ENCODE peak calls at places on chromosome 3, in six cellular contexts. K, A, W, P, M and H are unnamed samples.
A peak's percentile ranks its signal among the peaks of the same experiment; 100 is the strongest.

GRCh38 chr3:123449986-123450474 is 1.1 kb upstream of the ADCY5 start:
- DNase-seq in A (no peak), M (no peak), K (no peak), W (no peak), P (peak; percentile 53), H (no peak)

GRCh38 chr3:73727117-73727802 is 102.5 kb upstream of the PDZRN3 start:
- DNase-seq in W (peak; percentile 43), A (no peak), K (no peak), M (no peak), P (peak; percentile 70), H (no peak)

GRCh38 chr3:67453628-67454027 is 200.8 kb downstream of the SUCLG2 start:
- DNase-seq in W (no peak), A (no peak), M (no peak), K (no peak), P (no peak), H (no peak)

GRCh38 chr3:46858996-46859710 is 4.1 kb downstream of the MYL3 start:
- DNase-seq in A (peak; percentile 44), K (no peak), W (peak; percentile 17), M (peak; percentile 26), P (peak; percentile 9), H (no peak)

GRCh38 chr3:36911990-36912804 is 32.7 kb downstream of the TRANK1 start:
- DNase-seq in M (no peak), W (no peak), A (no peak), K (peak; percentile 80), P (no peak), H (peak; percentile 56)

GRCh38 chr3:141250342-141250741 is 18.7 kb downstream of the PXYLP1 start:
- DNase-seq in M (no peak), A (no peak), W (no peak), P (no peak), K (no peak), H (no peak)

GRCh38 chr3:172294238-172294806 is 153.9 kb downstream of the GHSR start:
- DNase-seq in W (no peak), A (no peak), P (no peak), K (no peak), M (no peak), H (no peak)

GRCh38 chr3:129593595-129594339 is 12.7 kb downstream of the PLXND1 start:
- DNase-seq in P (no peak), M (no peak), W (no peak), A (no peak), K (no peak), H (peak; percentile 64)

GRCh38 chr3:32062950-32063582 is 43.4 kb upstream of the GPD1L start:
- DNase-seq in K (no peak), A (no peak), W (no peak), M (no peak), P (no peak), H (no peak)

GRCh38 chr3:168517514-168518071 is 421.9 kb upstream of the GOLIM4 start:
- DNase-seq in W (no peak), A (no peak), P (no peak), M (no peak), K (no peak), H (no peak)

GRCh38 chr3:157130138-157130880 is 29.6 kb downstream of the CCNL1 start:
- DNase-seq in K (peak; percentile 86), M (peak; percentile 92), A (peak; percentile 81), W (peak; percentile 63), P (peak; percentile 59), H (peak; percentile 81)

GRCh38 chr3:14822875-14823807 is 4.4 kb downstream of the FGD5 start:
- DNase-seq in K (no peak), M (no peak), W (no peak), A (no peak), P (no peak), H (no peak)

GRCh38 chr3:85259748-85260147 is 301.0 kb downstream of the CADM2 start:
- DNase-seq in W (no peak), M (no peak), A (no peak), P (no peak), K (no peak), H (no peak)

GRCh38 chr3:154931484-154931883 is 148.6 kb upstream of the MME start:
- DNase-seq in W (no peak), K (no peak), P (no peak), M (no peak), A (no peak), H (no peak)

GRCh38 chr3:188491276-188491687 is 337.3 kb downstream of the LPP start:
- DNase-seq in P (no peak), K (no peak), W (no peak), M (no peak), A (no peak), H (no peak)

GRCh38 chr3:194137314-194138097 is 1.6 kb downstream of the HES1 start:
- DNase-seq in P (peak; percentile 67), W (peak; percentile 73), K (peak; percentile 38), M (peak; percentile 84), A (peak; percentile 78), H (peak; percentile 69)

GRCh38 chr3:170598091-170598502 is 12.2 kb upstream of the SLC7A14 start:
- DNase-seq in A (no peak), M (no peak), K (no peak), W (no peak), P (no peak), H (no peak)

GRCh38 chr3:8493744-8494143 is 7.9 kb upstream of the LMCD1 start:
- DNase-seq in A (no peak), P (no peak), K (no peak), W (no peak), M (no peak), H (no peak)

GRCh38 chr3:114519415-114519814 is 225.6 kb downstream of the TIGIT start:
- DNase-seq in W (no peak), A (no peak), M (no peak), P (no peak), K (no peak), H (no peak)

GRCh38 chr3:159169828-159170227 is 368.0 kb downstream of the MFSD1 start:
- DNase-seq in K (no peak), M (no peak), A (no peak), W (no peak), P (no peak), H (no peak)

GRCh38 chr3:87654184-87654583 is 377.8 kb upstream of the POU1F1 start:
- DNase-seq in W (no peak), M (no peak), P (no peak), A (no peak), K (no peak), H (no peak)

GRCh38 chr3:128807186-128807830 is 72.1 kb upstream of the ACAD9 start:
- DNase-seq in M (no peak), W (no peak), A (no peak), P (no peak), K (no peak), H (no peak)

GRCh38 chr3:100760377-100760776 is 51.1 kb downstream of the TFG start:
- DNase-seq in A (no peak), K (no peak), M (no peak), P (no peak), W (no peak), H (no peak)

GRCh38 chr3:82100378-82100777 is 338.9 kb upstream of the GBE1 start:
- DNase-seq in M (no peak), K (no peak), P (no peak), A (no peak), W (no peak), H (no peak)

GRCh38 chr3:147422934-147423599 is 13.9 kb downstream of the ZIC1 start:
- DNase-seq in W (no peak), M (no peak), P (no peak), K (no peak), A (no peak), H (no peak)

GRCh38 chr3:124260206-124260915 is 268.4 kb upstream of the ROPN1 start:
- DNase-seq in K (no peak), P (peak; percentile 84), A (no peak), M (no peak), W (peak; percentile 85), H (no peak)

GRCh38 chr3:118165413-118165812 is 869.2 kb downstream of the IGSF11 start:
- DNase-seq in K (no peak), M (no peak), P (no peak), A (no peak), W (no peak), H (no peak)

GRCh38 chr3:133633439-133633838 is 28.3 kb downstream of the TOPBP1 start:
- DNase-seq in W (no peak), A (no peak), K (no peak), M (no peak), P (no peak), H (no peak)

GRCh38 chr3:52004906-52005395 is 9.3 kb upstream of the RPL29 start:
- DNase-seq in K (no peak), W (no peak), M (no peak), P (no peak), A (no peak), H (no peak)

GRCh38 chr3:76442374-76442915 is 597.5 kb upstream of the ROBO2 start:
- DNase-seq in K (no peak), M (no peak), A (no peak), W (no peak), P (no peak), H (no peak)

GRCh38 chr3:76436895-76437294 is 603.0 kb upstream of the ROBO2 start:
- DNase-seq in A (no peak), M (no peak), P (no peak), W (no peak), K (no peak), H (no peak)

DNA sequence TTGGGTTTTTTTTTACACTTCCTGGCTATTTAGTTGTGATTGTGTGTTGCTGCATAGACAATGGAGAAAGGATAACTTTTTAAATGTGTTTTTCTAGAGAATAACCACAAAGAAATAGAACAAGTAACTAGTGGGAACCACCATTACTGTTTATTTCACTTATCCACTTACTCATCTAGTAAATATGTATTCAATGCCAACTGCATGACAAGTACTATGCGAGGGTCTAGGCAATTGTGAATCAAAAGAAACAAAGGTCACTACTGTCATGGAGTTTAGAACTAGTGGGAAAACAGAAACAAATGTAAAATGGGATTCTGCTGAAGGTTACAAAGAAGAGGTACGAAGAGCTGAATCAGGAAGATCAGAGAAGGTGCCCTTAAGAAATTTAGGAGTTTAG is 600.9 kb upstream of the ROBO2 start:
- DNase-seq in W (no peak), K (no peak), A (no peak), P (no peak), M (no peak), H (no peak)
- H3K9me3 ChIP-seq in W (no peaks in the 10 kb centered on the region), K (no peaks in the 10 kb centered on the region), A (no peaks in the 10 kb centered on the region), P (no peaks in the 10 kb centered on the region), M (no peaks in the 10 kb centered on the region), H (no peaks in the 10 kb centered on the region)

GRCh38 chr3:137925080-137925479 is 84.9 kb upstream of the CLDN18 start:
- DNase-seq in K (no peak), A (no peak), M (no peak), P (no peak), W (no peak), H (no peak)
- H3K27me3 ChIP-seq in K (no peaks in the 10 kb centered on the region), A (no peaks in the 10 kb centered on the region), M (no peaks in the 10 kb centered on the region), P (no peaks in the 10 kb centered on the region), W (no peaks in the 10 kb centered on the region), H (no peaks in the 10 kb centered on the region)

GRCh38 chr3:21722301-21722700 is 28.7 kb downstream of the ZNF385D start:
- DNase-seq in W (no peak), K (no peak), P (no peak), M (no peak), A (no peak), H (no peak)
- H3K9me3 ChIP-seq in W (no peaks in the 10 kb centered on the region), K (no peaks in the 10 kb centered on the region), P (no peaks in the 10 kb centered on the region), M (peaks cover 2% of the 10 kb centered on the region), A (no peaks in the 10 kb centered on the region), H (no peaks in the 10 kb centered on the region)

DNA sequence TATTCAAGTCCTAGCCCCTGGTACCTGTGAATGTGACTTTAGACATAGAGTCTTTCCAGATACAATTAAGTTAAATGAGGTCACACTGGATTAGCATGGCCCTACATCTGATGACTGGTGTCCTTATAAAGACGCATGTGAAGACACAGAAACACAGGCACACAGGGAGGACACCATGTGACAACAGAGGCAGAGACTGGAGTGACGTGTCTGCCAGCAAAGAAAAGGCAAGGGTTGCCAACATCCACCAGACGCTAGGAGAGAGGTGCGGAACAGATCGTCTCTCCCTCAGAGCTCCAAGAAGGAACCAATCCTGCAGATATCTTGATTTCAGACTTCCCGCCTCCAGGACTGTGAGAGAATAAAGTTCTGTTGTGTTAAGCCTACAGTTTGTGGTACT is 42.8 kb downstream of the CX3CR1 start:
- DNase-seq in M (no peak), W (no peak), P (no peak), K (no peak), A (no peak), H (no peak)
- H3K27me3 ChIP-seq in M (no peaks in the 10 kb centered on the region), W (peaks cover 19% of the 10 kb centered on the region), P (no peaks in the 10 kb centered on the region), K (no peaks in the 10 kb centered on the region), A (peaks cover 6% of the 10 kb centered on the region), H (no peaks in the 10 kb centered on the region)